ENCODE peak calls at places on chromosome 6, in seven cellular contexts. Q is stromal cell of bone marrow, R is amniotic stem cell, V is NCI-H1092 treated with DMSO at 0.1 percent for 48 hours, H is epithelial cell of esophagus, B is activated gamma-delta T cell treated with Interleukin-2 at 50 U/mL for 16 hours, K is Calu3. D is an unnamed sample.

GRCh38 chr6:108168501-108168979 is 2.7 kb downstream of the NR2E1 start:
- DNase-seq in Q (no peak), R (no peak), V (no peak), H (no peak), B (no peak), K (peak), D (no peak)

GRCh38 chr6:156919819-156920379 is 142.7 kb downstream of the ARID1B start:
- DNase-seq in Q (no peak), R (no peak), V (no peak), H (no peak), B (no peak), K (no peak), D (no peak)

GRCh38 chr6:120108061-120108795 is 758.7 kb upstream of the MAN1A1 start:
- DNase-seq in Q (no peak), R (no peak), V (no peak), H (peak), B (no peak), K (peak), D (no peak)

GRCh38 chr6:159103396-159104162 is 58.8 kb upstream of the TAGAP start:
- DNase-seq in Q (no peak), R (no peak), V (no peak), H (no peak), B (no peak), K (no peak), D (no peak)

GRCh38 chr6:114762145-114762544 is 419.3 kb upstream of the HS3ST5 start:
- DNase-seq in Q (no peak), R (no peak), V (no peak), H (no peak), B (no peak), K (no peak), D (no peak)

GRCh38 chr6:45480697-45481415 is 103.1 kb upstream of the SUPT3H start:
- DNase-seq in Q (no peak), R (no peak), V (no peak), H (no peak), B (no peak), K (no peak), D (no peak)

GRCh38 chr6:22300287-22300998 is 3.6 kb upstream of the PRL start:
- DNase-seq in Q (no peak), R (no peak), V (no peak), H (no peak), B (no peak), K (no peak), D (no peak)

GRCh38 chr6:104118274-104118673 is 741.4 kb downstream of the HACE1 start:
- DNase-seq in Q (peak), R (peak), V (no peak), H (peak), B (no peak), K (no peak), D (peak)

GRCh38 chr6:156948807-156949206 is 171.6 kb downstream of the ARID1B start:
- DNase-seq in Q (no peak), R (no peak), V (no peak), H (peak), B (no peak), K (no peak), D (peak)

GRCh38 chr6:47420394-47421371 is 56.9 kb upstream of the CD2AP start:
- DNase-seq in Q (no peak), R (no peak), V (no peak), H (peak), B (no peak), K (peak), D (no peak)

GRCh38 chr6:17584241-17584803 is 15.8 kb upstream of the FAM8A1 start:
- DNase-seq in Q (peak), R (peak), V (peak), H (peak), B (no peak), K (peak), D (peak)

GRCh38 chr6:111938710-111939109 is 65.5 kb upstream of the FYN start:
- DNase-seq in Q (peak), R (no peak), V (no peak), H (peak), B (no peak), K (no peak), D (no peak)

GRCh38 chr6:74431873-74432272 is 735.9 kb downstream of the CD109 start:
- DNase-seq in Q (peak), R (no peak), V (no peak), H (peak), B (no peak), K (no peak), D (peak)

GRCh38 chr6:1584996-1585668 is 24.6 kb upstream of the FOXC1 start:
- DNase-seq in Q (no peak), R (no peak), V (no peak), H (no peak), B (no peak), K (no peak), D (no peak)

D was measured in HS-5.